ENCODE peak calls at places on chromosome 2, in five cellular contexts. A is mesenchymal stem cell, R is IMR-90, Q is H1, Y is neuronal stem cell. X is an unnamed sample.

GRCh38 chr2:223399357-223399957 is 202.7 kb downstream of the SCG2 start:
- DNase-seq in A (no peak), R (no peak), Q (no peak), Y (no peak), X (no peak)

GRCh38 chr2:170013802-170014551 is 164.0 kb upstream of the MYO3B start:
- DNase-seq in A (peak; percentile 14), R (peak; percentile 10), Q (no peak), Y (peak; percentile 12), X (peak; percentile 96)

GRCh38 chr2:209160800-209161588 is 262.9 kb upstream of the MAP2 start:
- DNase-seq in A (no peak), R (no peak), Q (no peak), Y (no peak), X (no peak)

GRCh38 chr2:221671515-221671914 is 99.4 kb upstream of the EPHA4 start:
- DNase-seq in A (no peak), R (peak; percentile 59), Q (no peak), Y (no peak), X (no peak)

GRCh38 chr2:190979906-190980629 is 33.9 kb downstream of the STAT1 start:
- DNase-seq in A (peak; percentile 86), R (peak; percentile 96), Q (no peak), Y (no peak), X (peak; percentile 33)

GRCh38 chr2:2942225-2942624 is 435.4 kb downstream of the EIPR1 start:
- DNase-seq in A (no peak), R (no peak), Q (no peak), Y (no peak), X (no peak)

GRCh38 chr2:10448646-10449480 is 736 bp upstream of the ODC1 start:
- DNase-seq in A (peak; percentile 87), R (peak; percentile 87), Q (peak; percentile 88), Y (peak; percentile 90), X (peak; percentile 95)

GRCh38 chr2:173076557-173077345 is 1.1 kb downstream of the MAP3K20 start:
- DNase-seq in A (peak; percentile 73), R (peak; percentile 48), Q (no peak), Y (peak; percentile 23), X (peak; percentile 54)

GRCh38 chr2:16662440-16662839 is 3.2 kb downstream of the CYRIA start:
- DNase-seq in A (peak; percentile 81), R (peak; percentile 71), Q (no peak), Y (no peak), X (no peak)

GRCh38 chr2:169727065-169727464 is 6.6 kb upstream of the KLHL23 start:
- DNase-seq in A (no peak), R (no peak), Q (no peak), Y (no peak), X (peak; percentile 40)

GRCh38 chr2:149040451-149040850 is 2.0 kb downstream of the LYPD6B start:
- DNase-seq in A (no peak), R (no peak), Q (peak; percentile 94), Y (no peak), X (peak; percentile 86)

GRCh38 chr2:16314691-16315457 is 350.8 kb downstream of the CYRIA start:
- DNase-seq in A (no peak), R (no peak), Q (no peak), Y (no peak), X (no peak)

GRCh38 chr2:74005786-74006185 is 21.1 kb downstream of the TET3 start:
- DNase-seq in A (no peak), R (no peak), Q (no peak), Y (no peak), X (no peak)

GRCh38 chr2:240326886-240327285 is 108.6 kb upstream of the GPC1 start:
- DNase-seq in A (no peak), R (no peak), Q (no peak), Y (no peak), X (no peak)

GRCh38 chr2:61176755-61177726 is 15.1 kb downstream of the C2orf74 start:
- DNase-seq in A (peak; percentile 94), R (peak; percentile 90), Q (peak; percentile 93), Y (peak; percentile 93), X (peak; percentile 96)

GRCh38 chr2:234479465-234479864 is 17.4 kb downstream of the ARL4C start:
- DNase-seq in A (no peak), R (no peak), Q (no peak), Y (no peak), X (no peak)

GRCh38 chr2:179974743-179975142 is 32.4 kb downstream of the CWC22 start:
- DNase-seq in A (no peak), R (no peak), Q (no peak), Y (no peak), X (no peak)

GRCh38 chr2:16296331-16297250 is 356.2 kb downstream of the MYCN start:
- DNase-seq in A (no peak), R (no peak), Q (peak; percentile 22), Y (no peak), X (no peak)

GRCh38 chr2:197628043-197628500 is 47.3 kb downstream of the RFTN2 start:
- DNase-seq in A (peak; percentile 33), R (peak; percentile 40), Q (no peak), Y (peak; percentile 37), X (no peak)

GRCh38 chr2:2520396-2520795 is 189.3 kb upstream of the MYT1L start:
- DNase-seq in A (no peak), R (no peak), Q (no peak), Y (peak; percentile 18), X (peak; percentile 4)

GRCh38 chr2:216654528-216655052 is 21.4 kb downstream of the IGFBP2 start:
- DNase-seq in A (no peak), R (no peak), Q (no peak), Y (no peak), X (no peak)

GRCh38 chr2:57881998-57882884 is 164.4 kb upstream of the VRK2 start:
- DNase-seq in A (peak; percentile 55), R (peak; percentile 19), Q (no peak), Y (no peak), X (peak; percentile 19)

GRCh38 chr2:213834746-213835145 is 550.5 kb downstream of the SPAG16 start:
- DNase-seq in A (no peak), R (peak; percentile 19), Q (no peak), Y (no peak), X (no peak)

GRCh38 chr2:192675640-192676039 is 480.9 kb upstream of the TMEFF2 start:
- DNase-seq in A (no peak), R (no peak), Q (no peak), Y (no peak), X (no peak)

GRCh38 chr2:44742054-44742453 is 199.4 kb upstream of the SIX3 start:
- DNase-seq in A (no peak), R (no peak), Q (no peak), Y (no peak), X (no peak)
- H2BK15ac ChIP-seq in A (no peak overlapping the region), R (no peak overlapping the region), Q (no peak overlapping the region), Y (no peak overlapping the region), X (no peak overlapping the region)

GRCh38 chr2:71457959-71458322 is 4.6 kb downstream of the DYSF start:
- DNase-seq in A (no peak), R (no peak), Q (no peak), Y (no peak), X (no peak)
- H3K4me3 ChIP-seq in A (no peak overlapping the region), R (no peak overlapping the region), Q (no peak overlapping the region), Y (no peak overlapping the region), X (no peak overlapping the region)

DNA sequence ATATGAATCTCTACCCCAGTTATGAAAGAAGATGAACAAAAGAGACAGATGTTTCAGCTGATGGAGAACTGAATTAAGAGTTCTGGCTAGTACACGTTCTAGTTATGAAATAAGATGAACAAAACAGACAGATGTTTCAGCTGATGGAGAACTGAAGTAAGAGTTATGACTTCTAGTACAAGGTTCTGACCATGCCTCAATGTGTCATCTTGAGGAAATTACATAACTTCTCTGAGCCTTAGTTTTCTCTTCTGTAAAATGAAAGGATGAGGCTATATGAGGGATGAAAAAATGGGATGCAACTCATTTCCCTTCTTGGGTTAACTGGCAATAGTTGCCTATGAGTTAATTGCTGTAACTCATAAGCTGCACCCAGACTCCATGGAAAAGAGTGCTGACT is 92.9 kb upstream of the WDR75 start:
- DNase-seq in A (no peak), R (no peak), Q (no peak), Y (no peak), X (no peak)
- H2AK5ac ChIP-seq in A (no peak overlapping the region), R (peak overlapping the region; percentile 92), Q (no peak overlapping the region), Y (no peak overlapping the region), X (no peak overlapping the region)

GRCh38 chr2:27715318-27716165 is 51.9 kb downstream of the SLC4A1AP start:
- DNase-seq in A (peak; percentile 66), R (peak; percentile 69), Q (peak; percentile 66), Y (no peak), X (peak; percentile 34)

GRCh38 chr2:27714851-27715291 is 51.2 kb downstream of the SLC4A1AP start:
- DNase-seq in A (no peak), R (no peak), Q (no peak), Y (no peak), X (peak; percentile 33)

GRCh38 chr2:27713201-27713600 is 49.5 kb downstream of the SLC4A1AP start:
- DNase-seq in A (no peak), R (no peak), Q (no peak), Y (no peak), X (no peak)

GRCh38 chr2:27712547-27712946 is 48.9 kb downstream of the SLC4A1AP start:
- DNase-seq in A (no peak), R (no peak), Q (no peak), Y (no peak), X (no peak)

DNA sequence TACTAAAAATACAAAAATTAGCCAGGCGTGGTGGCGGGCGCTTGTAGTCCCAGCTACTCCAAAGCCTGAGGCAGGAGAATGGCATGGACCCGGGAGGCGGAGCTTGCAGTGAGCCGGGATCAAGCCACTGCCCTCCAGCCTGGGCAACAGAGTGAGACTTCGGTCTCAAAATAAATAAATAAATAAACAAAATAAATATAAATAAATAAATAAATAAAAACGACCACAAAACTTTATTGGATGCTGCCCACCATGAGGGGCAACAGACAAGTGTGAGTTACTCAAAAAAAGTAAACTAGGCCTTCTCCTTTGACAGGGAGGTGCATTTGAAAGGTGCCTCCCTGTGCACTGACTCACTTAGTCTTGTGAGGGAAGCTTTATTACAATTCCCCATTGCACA is 50.4 kb downstream of the SLC4A1AP start:
- DNase-seq in A (no peak), R (no peak), Q (no peak), Y (no peak), X (no peak)
- H2BK15ac ChIP-seq in A (no peak overlapping the region), R (peak overlapping the region; percentile 38), Q (no peak overlapping the region), Y (no peak overlapping the region), X (no peak overlapping the region)

GRCh38 chr2:14313351-14313750 is 319.2 kb upstream of the LRATD1 start:
- DNase-seq in A (no peak), R (no peak), Q (no peak), Y (no peak), X (no peak)
- H3K4me3 ChIP-seq in A (no peak overlapping the region), R (no peak overlapping the region), Q (no peak overlapping the region), Y (no peak overlapping the region), X (no peak overlapping the region)

X was measured in mesendoderm.